ENCODE peak calls at places on chromosomes 2 and 18, in nine cellular contexts. R is AG09309, P is stomach, C is dorsolateral prefrontal cortex, N is PC-3, X is Panc1, F is mammary epithelial cell, G is mesothelial cell of epicardium, Q is Calu3. J is an unnamed sample.

GRCh38 chr18:36114738-36115137 is 14.4 kb downstream of the SLC39A6 start:
- DNase-seq in C (no peak), N (no peak), G (no peak), X (no peak), R (no peak), P (no peak), Q (no peak), F (no peak), J (no peak)

GRCh38 chr2:161995553-161996016 is 78.4 kb downstream of the DPP4 start:
- DNase-seq in N (no peak), Q (no peak), X (no peak), R (no peak), C (no peak), G (no peak), P (no peak), F (no peak), J (no peak)

GRCh38 chr2:206548383-206548782 is 93.9 kb upstream of the FAM237A start:
- DNase-seq in C (no peak), X (no peak), G (no peak), F (no peak), P (no peak), N (no peak), Q (no peak), R (no peak), J (no peak)

GRCh38 chr18:59079264-59079972 is 60.3 kb upstream of the SEC11C start:
- DNase-seq in R (no peak), F (no peak), P (no peak), Q (no peak), G (no peak), X (no peak), C (no peak), N (no peak), J (no peak)

GRCh38 chr2:33216508-33217182 is 259.8 kb upstream of the RASGRP3 start:
- DNase-seq in Q (no peak), C (no peak), P (peak; percentile 85), R (no peak), N (no peak), X (no peak), G (no peak), F (no peak), J (no peak)

GRCh38 chr2:55843096-55843991 is 80.2 kb downstream of the EFEMP1 start:
- DNase-seq in N (peak; percentile 94), Q (peak; percentile 38), G (no peak), F (peak; percentile 92), C (no peak), R (peak; percentile 100), X (peak; percentile 93), P (peak; percentile 59), J (no peak)

GRCh38 chr2:211487746-211488145 is 931.3 kb downstream of the CPS1 start:
- DNase-seq in X (no peak), G (no peak), N (no peak), R (no peak), P (no peak), F (no peak), C (no peak), Q (no peak), J (no peak)

GRCh38 chr2:157339965-157340655 is 14.5 kb upstream of the ERMN start:
- DNase-seq in P (no peak), R (no peak), N (peak; percentile 57), Q (no peak), G (no peak), F (no peak), C (no peak), X (no peak), J (no peak)

GRCh38 chr2:27280826-27281225 is 1.4 kb upstream of the TRIM54 start:
- DNase-seq in C (no peak), R (no peak), N (no peak), G (no peak), F (no peak), P (no peak), X (no peak), Q (no peak), J (no peak)

GRCh38 chr2:105655244-105655643 is 89.5 kb upstream of the NCK2 start:
- DNase-seq in C (no peak), Q (no peak), X (no peak), N (no peak), P (no peak), F (no peak), R (no peak), G (no peak), J (no peak)

GRCh38 chr2:121489944-121490585 is 40.6 kb upstream of the RNU4ATAC start:
- DNase-seq in R (no peak), P (no peak), X (no peak), F (no peak), G (no peak), Q (no peak), C (no peak), N (no peak), J (no peak)

GRCh38 chr2:231546014-231546413 is 15.8 kb upstream of the NMUR1 start:
- DNase-seq in R (no peak), P (no peak), G (no peak), N (no peak), Q (no peak), F (no peak), X (no peak), C (no peak), J (no peak)

GRCh38 chr2:231540017-231540416 is 9.8 kb upstream of the NMUR1 start:
- DNase-seq in G (no peak), F (no peak), C (no peak), N (no peak), X (no peak), R (no peak), P (no peak), Q (no peak), J (no peak)

GRCh38 chr2:231545105-231545902 is 15.1 kb upstream of the NMUR1 start:
- DNase-seq in C (peak; percentile 33), Q (no peak), G (no peak), R (peak; percentile 5), P (peak; percentile 50), N (peak; percentile 67), X (no peak), F (peak; percentile 26), J (no peak)

GRCh38 chr2:231547315-231548110 is 17.3 kb upstream of the NMUR1 start:
- DNase-seq in X (no peak), F (no peak), R (no peak), N (no peak), G (no peak), Q (no peak), C (no peak), P (no peak), J (no peak)

DNA sequence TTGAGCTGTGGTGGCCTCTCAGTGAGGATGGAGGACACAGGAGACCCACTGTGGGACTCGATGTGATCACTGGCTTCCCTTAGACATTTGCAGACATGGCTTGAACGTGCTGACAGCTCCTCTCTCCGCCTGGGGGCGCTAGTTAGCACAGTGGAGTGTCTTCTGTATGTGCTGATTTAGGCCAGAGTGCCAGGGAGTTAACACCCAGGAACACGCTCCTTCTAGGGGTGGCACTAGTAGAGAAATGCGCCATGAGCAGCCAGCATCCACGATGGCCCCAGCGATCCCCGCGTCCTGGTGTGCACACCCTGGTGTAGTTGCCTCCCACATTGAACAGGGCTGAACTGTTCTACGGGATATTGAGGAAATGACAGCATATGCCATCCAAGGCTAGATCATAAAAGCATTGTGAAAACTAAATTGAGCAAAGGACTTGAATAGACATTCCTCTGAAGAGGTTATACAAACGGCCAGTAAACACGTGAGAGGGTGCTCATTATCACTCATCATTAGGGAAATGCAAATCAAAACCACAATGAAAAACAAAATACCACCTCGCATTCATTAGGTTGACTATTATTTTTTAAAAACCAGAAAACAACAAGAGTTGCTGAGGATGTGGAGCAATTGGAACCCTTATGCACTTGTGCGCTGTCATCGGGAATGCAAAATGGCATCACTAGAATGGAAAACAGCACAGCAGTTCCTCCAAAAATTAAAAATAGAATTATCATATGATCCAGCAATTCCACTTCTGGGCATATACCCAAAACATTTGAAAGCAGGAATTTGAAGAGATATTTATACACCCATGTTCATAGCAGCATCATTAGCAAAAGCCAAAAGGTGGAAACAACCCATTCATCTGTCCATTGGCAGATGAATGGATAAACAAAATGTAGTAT is 11.6 kb upstream of the NMUR1 start:
- DNase-seq in N (no peak), R (no peak), G (no peak), Q (no peak), P (no peak), F (no peak), X (no peak), C (no peak), J (no peak)
- TF ChIP-seq CTCF in N (peak; percentile 52), R (no peak), G (no peak), Q (no peak), P (no peak), F (no peak), X (no peak), C (no peak), J (peak; percentile 46)

DNA sequence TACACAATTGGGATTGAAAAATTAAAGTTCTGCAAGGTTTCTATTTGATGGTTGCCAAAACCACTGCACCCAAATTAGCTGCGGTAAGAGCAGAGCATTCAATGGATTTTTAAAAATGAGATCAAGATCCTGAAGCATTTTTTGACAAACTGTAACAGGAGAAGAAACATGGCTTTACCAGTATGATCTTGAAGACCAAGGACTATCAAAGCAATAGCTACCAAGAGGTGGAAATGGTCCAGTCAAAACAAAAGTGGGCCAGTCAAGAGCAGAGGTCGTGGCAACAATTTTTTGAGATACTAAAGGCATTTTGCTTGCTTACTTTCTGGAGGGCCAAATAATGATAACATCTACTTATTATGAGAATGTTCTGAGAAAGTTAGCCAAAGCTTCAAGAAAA is 186.8 kb downstream of the RDH14 start:
- DNase-seq in G (no peak), C (no peak), X (no peak), Q (no peak), F (no peak), P (no peak), R (no peak), N (no peak), J (no peak)
- TF ChIP-seq CTCF in G (no peak), C (no peak), X (no peak), Q (no peak), F (no peak), P (no peak), R (no peak), N (no peak), J (no peak)

DNA sequence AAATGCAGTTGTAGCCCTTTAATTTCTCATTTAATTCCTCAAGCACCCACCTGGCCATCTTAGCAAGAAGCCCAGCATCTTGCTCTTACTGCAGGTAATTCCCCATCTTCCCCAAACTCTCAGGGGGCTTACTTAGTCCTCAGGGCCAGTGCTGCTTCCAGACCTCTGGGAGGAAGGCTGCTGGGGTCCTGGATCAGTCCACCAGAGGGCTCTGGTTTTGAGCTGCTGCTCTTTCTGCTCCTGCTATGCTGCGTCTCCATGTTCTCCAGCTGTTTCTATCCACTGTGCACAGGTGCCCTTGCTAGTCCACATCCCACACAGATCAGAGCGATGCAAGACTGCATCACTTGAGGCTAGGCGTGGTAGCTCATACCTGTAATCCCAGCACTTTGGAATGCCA is 34.5 kb upstream of the TMEM87B start:
- DNase-seq in N (no peak), G (no peak), P (no peak), Q (no peak), X (no peak), F (no peak), C (no peak), R (no peak), J (no peak)
- TF ChIP-seq CTCF in N (peak; percentile 39), G (no peak), P (no peak), Q (peak; percentile 20), X (no peak), F (peak; percentile 13), C (no peak), R (no peak), J (peak; percentile 41)

DNA sequence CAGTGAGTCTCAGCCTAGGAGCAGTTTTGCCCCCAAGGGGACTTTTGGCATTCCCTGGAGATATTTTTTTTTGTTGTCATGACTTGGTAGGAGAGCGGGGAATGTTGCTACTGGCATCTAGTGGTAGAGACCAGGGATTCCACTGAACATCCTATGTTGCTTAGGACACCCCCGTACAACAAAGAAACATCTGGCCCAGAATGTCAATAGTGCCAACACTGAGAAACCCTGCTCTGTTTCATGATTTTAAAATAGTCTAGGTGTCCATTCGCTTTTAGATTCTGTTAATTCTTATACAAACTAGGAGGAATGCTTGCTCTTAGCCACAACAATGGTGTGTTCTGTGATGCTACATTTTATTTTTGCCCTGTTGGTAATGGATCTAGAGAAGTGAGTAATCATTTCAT is 225.8 kb upstream of the SIX3 start:
- DNase-seq in X (no peak), N (peak; percentile 72), R (peak; percentile 47), G (no peak), P (no peak), Q (peak; percentile 1), C (no peak), F (peak; percentile 56), J (no peak)
- TF ChIP-seq CTCF in X (peak; percentile 81), N (peak; percentile 82), R (peak; percentile 79), G (no peak), P (no peak), Q (no peak), C (peak; percentile 36), F (peak; percentile 82), J (peak; percentile 60)

J was measured in type B pancreatic cell.